ENCODE peak calls at places on chromosome 21, in ten cellular contexts. M is HT1080; W is GM18507; G is endothelial cell; Y is GM04504; X is HFFc6; D is hippocampal formation; R is AG09309; O is stimulated activated CD4-positive, alpha-beta T cell treated with anti-CD3 and anti-CD28 coated beads, Interleukin-1b, Interleukin-23, amount 100 ng/mL, for 24 hours; I is activated T-helper 1 cell treated with Interleukin-2 at 50 U/mL for 16 hours. U is an unnamed sample.

GRCh38 chr21:38859852-38860251 is 54.1 kb downstream of the ETS2 start:
- DNase-seq in M (peak; percentile 54), W (no peak), G (no peak), Y (no peak), X (peak; percentile 49), D (no peak), R (no peak), O (no peak), I (no peak), U (no peak)

GRCh38 chr21:37673801-37674575 is 242.3 kb downstream of the KCNJ6 start:
- DNase-seq in M (no peak), W (no peak), G (no peak), Y (no peak), X (no peak), D (no peak), R (no peak), O (no peak), I (no peak), U (no peak)

GRCh38 chr21:45957986-45958610 is 23.5 kb upstream of the COL6A1 start:
- DNase-seq in M (no peak), W (no peak), G (no peak), Y (peak; percentile 67), X (no peak), D (no peak), R (peak; percentile 49), O (no peak), I (no peak), U (no peak)

GRCh38 chr21:45768011-45768740 is 124.7 kb downstream of the PCBP3 start:
- DNase-seq in M (no peak), W (no peak), G (no peak), Y (no peak), X (no peak), D (no peak), R (peak; percentile 7), O (no peak), I (no peak), U (no peak)

GRCh38 chr21:39132248-39132647 is 51.0 kb downstream of the PSMG1 start:
- DNase-seq in M (peak; percentile 53), W (no peak), G (no peak), Y (no peak), X (no peak), D (no peak), R (no peak), O (no peak), I (no peak), U (no peak)

GRCh38 chr21:45856422-45856821 is 125.1 kb upstream of the COL6A1 start:
- DNase-seq in M (no peak), W (no peak), G (no peak), Y (no peak), X (no peak), D (no peak), R (no peak), O (no peak), I (no peak), U (no peak)

GRCh38 chr21:26191609-26192008 is 21.0 kb upstream of the APP start:
- DNase-seq in M (no peak), W (no peak), G (no peak), Y (no peak), X (no peak), D (no peak), R (no peak), O (no peak), I (no peak), U (no peak)

GRCh38 chr21:28993293-28993629 is 584 bp upstream of the LTN1 start:
- DNase-seq in M (no peak), W (no peak), G (no peak), Y (no peak), X (no peak), D (no peak), R (no peak), O (no peak), I (no peak), U (no peak)

GRCh38 chr21:35303085-35303484 is 254.0 kb upstream of the RUNX1 start:
- DNase-seq in M (peak; percentile 95), W (no peak), G (no peak), Y (peak; percentile 90), X (peak; percentile 95), D (no peak), R (peak; percentile 84), O (no peak), I (no peak), U (peak; percentile 91)

U was measured in HS-5.